ENCODE peak calls at places on chromosomes 5 and 9, in ten cellular contexts. F, N, T, Y, Q, D, J, M, A and P are unnamed samples.

GRCh38 chr9:79568337-79569084 is 3.3 kb upstream of the TLE4 start:
- DNase-seq in F (no peak), N (no peak), T (no peak), Y (no peak), Q (no peak), D (no peak), J (no peak), M (no peak), A (no peak), P (no peak)

GRCh38 chr9:124320062-124320973 is 62.6 kb downstream of the NEK6 start:
- DNase-seq in F (peak), N (peak), T (peak), Y (no peak), Q (peak), D (peak), J (peak), M (peak), A (peak), P (no peak)

GRCh38 chr5:14190194-14191164 is 47.3 kb downstream of the TRIO start:
- DNase-seq in F (peak), N (no peak), T (peak), Y (peak), Q (peak), D (no peak), J (peak), M (no peak), A (peak), P (peak)

GRCh38 chr5:140608730-140609520 is 24.1 kb downstream of the CD14 start:
- DNase-seq in F (peak), N (no peak), T (peak), Y (no peak), Q (no peak), D (peak), J (no peak), M (no peak), A (no peak), P (no peak)

GRCh38 chr5:179793470-179794139 is at the start of gene LTC4S:
- DNase-seq in F (no peak), N (no peak), T (no peak), Y (peak), Q (peak), D (peak), J (peak), M (no peak), A (no peak), P (no peak)

GRCh38 chr9:36987891-36988290 is 46.2 kb downstream of the PAX5 start:
- DNase-seq in F (peak), N (no peak), T (peak), Y (peak), Q (peak), D (no peak), J (peak), M (no peak), A (no peak), P (no peak)

GRCh38 chr5:170450041-170450660 is 53.7 kb upstream of the KCNIP1 start:
- DNase-seq in F (no peak), N (no peak), T (no peak), Y (peak), Q (no peak), D (no peak), J (peak), M (no peak), A (no peak), P (no peak)

GRCh38 chr5:57993866-57994265 is 466.0 kb downstream of the PLK2 start:
- DNase-seq in F (peak), N (no peak), T (no peak), Y (no peak), Q (no peak), D (no peak), J (no peak), M (no peak), A (no peak), P (no peak)

GRCh38 chr5:7565559-7565958 is 169.6 kb downstream of the ADCY2 start:
- DNase-seq in F (no peak), N (no peak), T (no peak), Y (no peak), Q (no peak), D (no peak), J (no peak), M (no peak), A (no peak), P (no peak)

GRCh38 chr9:5801739-5802113 is 31.2 kb downstream of the ERMP1 start:
- DNase-seq in F (no peak), N (no peak), T (peak), Y (no peak), Q (no peak), D (no peak), J (no peak), M (no peak), A (no peak), P (no peak)

GRCh38 chr5:38008198-38008597 is 168.4 kb upstream of the GDNF start:
- DNase-seq in F (no peak), N (no peak), T (no peak), Y (no peak), Q (no peak), D (no peak), J (no peak), M (no peak), A (no peak), P (no peak)

GRCh38 chr9:114507726-114508125 is 2.5 kb upstream of the WHRN start:
- DNase-seq in F (peak), N (no peak), T (peak), Y (no peak), Q (peak), D (no peak), J (no peak), M (peak), A (no peak), P (no peak)

GRCh38 chr5:14557203-14557725 is 24.3 kb upstream of the OTULINL start:
- DNase-seq in F (no peak), N (no peak), T (no peak), Y (no peak), Q (no peak), D (peak), J (no peak), M (no peak), A (no peak), P (no peak)

GRCh38 chr5:56152437-56152836 is 80.7 kb downstream of the ANKRD55 start:
- DNase-seq in F (no peak), N (no peak), T (no peak), Y (no peak), Q (no peak), D (no peak), J (no peak), M (peak), A (no peak), P (no peak)

GRCh38 chr5:7714119-7714518 is 136.8 kb downstream of the CFAP90 start:
- DNase-seq in F (no peak), N (no peak), T (peak), Y (peak), Q (no peak), D (no peak), J (peak), M (no peak), A (no peak), P (peak)

GRCh38 chr9:126205260-126205659 is 121.4 kb upstream of the MVB12B start:
- DNase-seq in F (no peak), N (no peak), T (no peak), Y (no peak), Q (no peak), D (no peak), J (no peak), M (no peak), A (no peak), P (no peak)

GRCh38 chr9:121744002-121744686 is 92.7 kb downstream of the DAB2IP start:
- DNase-seq in F (peak), N (no peak), T (peak), Y (peak), Q (peak), D (peak), J (peak), M (peak), A (no peak), P (no peak)

GRCh38 chr5:40631236-40631635 is 48.5 kb upstream of the PTGER4 start:
- DNase-seq in F (no peak), N (no peak), T (no peak), Y (no peak), Q (no peak), D (peak), J (no peak), M (no peak), A (no peak), P (no peak)

GRCh38 chr9:81370650-81371049 is 318.7 kb downstream of the TLE1 start:
- DNase-seq in F (no peak), N (no peak), T (no peak), Y (no peak), Q (no peak), D (no peak), J (no peak), M (peak), A (no peak), P (no peak)

GRCh38 chr5:34991486-34992238 is 56.1 kb downstream of the AGXT2 start:
- DNase-seq in F (peak), N (no peak), T (no peak), Y (peak), Q (peak), D (no peak), J (peak), M (no peak), A (no peak), P (no peak)

GRCh38 chr5:175547810-175548209 is 69.5 kb downstream of the SFXN1 start:
- DNase-seq in F (no peak), N (no peak), T (no peak), Y (no peak), Q (no peak), D (no peak), J (no peak), M (no peak), A (no peak), P (no peak)

GRCh38 chr9:90979138-90979551 is 177.5 kb downstream of the SYK start:
- DNase-seq in F (peak), N (no peak), T (peak), Y (no peak), Q (no peak), D (no peak), J (no peak), M (no peak), A (no peak), P (no peak)

GRCh38 chr9:126756876-126757415 is 47.9 kb upstream of the ZBTB43 start:
- DNase-seq in F (no peak), N (no peak), T (no peak), Y (no peak), Q (no peak), D (no peak), J (no peak), M (no peak), A (no peak), P (no peak)

GRCh38 chr5:60102961-60103683 is 209.6 kb upstream of the PDE4D start:
- DNase-seq in F (peak), N (no peak), T (peak), Y (peak), Q (no peak), D (no peak), J (peak), M (no peak), A (no peak), P (no peak)

GRCh38 chr5:127878174-127878750 is 175.1 kb downstream of the CCDC192 start:
- DNase-seq in F (peak), N (peak), T (peak), Y (no peak), Q (peak), D (peak), J (peak), M (peak), A (peak), P (no peak)

GRCh38 chr5:10987881-10988504 is 227.0 kb upstream of the DAP start:
- DNase-seq in F (peak), N (peak), T (peak), Y (no peak), Q (no peak), D (peak), J (peak), M (peak), A (peak), P (no peak)

GRCh38 chr5:140341591-140341990 is 4.8 kb downstream of the HBEGF start:
- DNase-seq in F (peak), N (no peak), T (no peak), Y (no peak), Q (no peak), D (no peak), J (peak), M (no peak), A (no peak), P (no peak)

GRCh38 chr5:39209924-39210323 is 9.4 kb downstream of the FYB1 start:
- DNase-seq in F (no peak), N (no peak), T (no peak), Y (no peak), Q (no peak), D (no peak), J (no peak), M (no peak), A (no peak), P (no peak)

GRCh38 chr5:52727568-52727967 is 60.1 kb upstream of the ITGA1 start:
- DNase-seq in F (peak), N (no peak), T (peak), Y (peak), Q (peak), D (peak), J (peak), M (no peak), A (no peak), P (peak)

GRCh38 chr5:36744041-36744677 is 132.4 kb upstream of the NIPBL start:
- DNase-seq in F (no peak), N (no peak), T (peak), Y (no peak), Q (no peak), D (peak), J (no peak), M (no peak), A (no peak), P (no peak)

GRCh38 chr5:158174918-158175663 is 316.1 kb upstream of the CLINT1 start:
- DNase-seq in F (peak), N (peak), T (peak), Y (peak), Q (peak), D (peak), J (peak), M (peak), A (peak), P (no peak)

GRCh38 chr9:138049085-138049778 is 171.7 kb downstream of the CACNA1B start:
- DNase-seq in F (no peak), N (no peak), T (no peak), Y (no peak), Q (no peak), D (peak), J (no peak), M (no peak), A (no peak), P (no peak)

GRCh38 chr5:132813599-132814440 is 718 bp downstream of the SOWAHA start:
- DNase-seq in F (no peak), N (no peak), T (no peak), Y (no peak), Q (no peak), D (peak), J (peak), M (no peak), A (no peak), P (no peak)

GRCh38 chr5:401216-402034 is 41.6 kb upstream of the EXOC3 start:
- DNase-seq in F (no peak), N (no peak), T (no peak), Y (no peak), Q (no peak), D (no peak), J (no peak), M (no peak), A (no peak), P (no peak)
- H3K9ac ChIP-seq in F (no peak), N (no peak), T (no peak), Y (peak), Q (peak), D (no peak), J (peak), M (no peak), A (peak), P (no peak)

DNA sequence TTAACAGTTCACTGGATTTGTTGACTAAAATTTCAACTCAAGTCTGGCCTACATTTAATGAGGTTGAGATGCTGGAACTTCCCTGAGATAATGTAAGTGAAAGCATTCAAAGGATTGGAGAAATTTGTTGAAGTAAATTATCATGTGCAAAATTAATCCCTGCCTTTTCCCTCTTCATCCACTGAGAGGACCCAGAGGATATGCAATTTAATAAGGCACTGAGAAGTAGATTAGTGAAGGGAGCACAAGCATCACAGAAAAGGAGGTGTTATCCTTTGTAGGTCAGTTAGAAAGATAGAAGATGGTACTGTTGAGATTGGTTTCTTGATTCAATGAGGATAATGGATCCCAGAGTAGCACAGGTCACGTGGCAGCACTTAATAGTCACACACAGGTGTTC is 42.6 kb upstream of the ANKRD31 start:
- DNase-seq in F (peak), N (no peak), T (no peak), Y (no peak), Q (no peak), D (no peak), J (no peak), M (no peak), A (no peak), P (no peak)
- TF ChIP-seq CTCF in F (peak), N (no peak), T (no peak), Y (no peak), Q (no peak), D (no peak), J (no peak), M (no peak), A (no peak), P (no peak)

DNA sequence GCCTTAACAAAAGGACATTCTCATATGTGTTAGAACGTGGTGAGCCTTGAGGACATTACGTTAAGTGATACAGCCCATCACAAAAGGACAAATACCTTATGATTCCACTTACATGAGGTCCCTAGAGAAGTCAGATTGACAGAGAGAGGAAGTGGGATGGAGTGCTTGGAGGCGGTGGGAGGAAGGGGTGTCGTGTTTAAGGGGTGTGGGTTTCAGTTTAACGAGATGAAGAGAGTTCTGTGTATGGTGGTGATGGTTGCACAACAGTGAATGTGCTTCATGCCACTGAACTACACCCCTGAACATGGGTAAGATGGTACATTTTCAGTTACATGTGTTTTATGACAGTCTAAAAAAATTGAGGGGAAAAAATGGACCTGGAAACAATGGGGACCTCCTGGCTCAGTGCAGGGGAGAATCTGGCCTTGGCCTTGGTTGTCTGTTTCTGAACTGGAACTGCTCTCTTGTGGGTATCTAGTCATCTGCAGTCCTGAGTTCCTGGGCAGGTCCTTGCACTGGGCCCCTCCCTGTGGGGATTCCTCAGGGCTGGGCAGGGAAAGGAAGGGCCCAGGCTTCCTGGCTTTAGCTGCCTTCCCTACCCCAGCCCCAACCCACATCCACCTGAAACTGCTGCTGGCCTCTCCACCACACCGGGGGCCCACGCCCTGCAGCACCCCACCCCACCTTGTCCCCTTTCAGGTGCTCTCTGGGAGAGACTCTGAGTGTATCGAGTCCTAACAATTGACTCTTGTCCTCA is 17.8 kb downstream of the LRRC8A start:
- DNase-seq in F (peak), N (no peak), T (peak), Y (no peak), Q (no peak), D (no peak), J (no peak), M (no peak), A (no peak), P (no peak)
- H3K9ac ChIP-seq in F (peak), N (no peak), T (no peak), Y (no peak), Q (no peak), D (no peak), J (no peak), M (no peak), A (no peak), P (peak)

GRCh38 chr9:107637421-107638420 is 148.2 kb upstream of the KLF4 start:
- DNase-seq in F (peak), N (no peak), T (peak), Y (peak), Q (peak), D (peak), J (peak), M (no peak), A (no peak), P (no peak)
- TF ChIP-seq CTCF in F (no peak), N (no peak), T (no peak), Y (no peak), Q (peak), D (no peak), J (peak), M (no peak), A (no peak), P (no peak)